ENCODE peak calls at places on chromosomes 4 and X, in six cellular contexts. M is neuronal stem cell; R is CD8-positive, alpha-beta T cell; D is Peyer's patch; T is spleen; B is K562. K is an unnamed sample.

GRCh38 chr4:182628000-182628399 is 289.2 kb downstream of the DCTD start:
- DNase-seq in D (no peak), B (no peak), M (no peak), T (no peak), R (no peak), K (no peak)

GRCh38 chrX:72081605-72082320 is 50.0 kb downstream of the RTL5 start:
- DNase-seq in M (no peak), B (no peak), T (no peak), D (no peak), R (no peak), K (no peak)

GRCh38 chr4:4317496-4318232 is 27.6 kb downstream of the ZBTB49 start:
- DNase-seq in T (no peak), D (no peak), B (no peak), M (no peak), R (no peak), K (no peak)

GRCh38 chrX:20530319-20530979 is 263.7 kb upstream of the RPS6KA3 start:
- DNase-seq in T (no peak), M (peak; percentile 48), B (peak; percentile 33), R (peak; percentile 37), D (peak; percentile 44), K (no peak)

GRCh38 chrX:70168238-70169188 is 8.8 kb upstream of the DGAT2L6 start:
- DNase-seq in B (peak; percentile 48), R (no peak), T (no peak), D (no peak), M (no peak), K (no peak)

GRCh38 chrX:140764401-140764919 is 54.9 kb downstream of the LINC00632 start:
- DNase-seq in B (no peak), D (no peak), M (no peak), R (no peak), T (no peak), K (peak; percentile 84)

GRCh38 chrX:71634366-71634765 is 16.1 kb upstream of the CXCR3 start:
- DNase-seq in M (no peak), D (no peak), B (no peak), T (no peak), R (no peak), K (no peak)

GRCh38 chr4:184782731-184783472 is 42.9 kb downstream of the ACSL1 start:
- DNase-seq in R (no peak), B (no peak), D (no peak), T (peak; percentile 79), M (no peak), K (no peak)

GRCh38 chr4:97548943-97549583 is 594.2 kb downstream of the STPG2 start:
- DNase-seq in T (no peak), R (no peak), M (no peak), D (no peak), B (no peak), K (no peak)

GRCh38 chr4:156335721-156336120 is 382.1 kb upstream of the CTSO start:
- DNase-seq in R (no peak), M (no peak), B (no peak), T (no peak), D (no peak), K (no peak)

GRCh38 chr4:101707596-101707995 is 82.9 kb upstream of the BANK1 start:
- DNase-seq in R (no peak), T (no peak), D (no peak), B (no peak), M (no peak), K (no peak)

GRCh38 chr4:159723341-159724048 is 620.6 kb downstream of the RAPGEF2 start:
- DNase-seq in D (no peak), B (no peak), T (peak; percentile 67), M (no peak), R (no peak), K (no peak)

GRCh38 chr4:32117696-32118095 is 1397.5 kb downstream of the PCDH7 start:
- DNase-seq in B (no peak), M (no peak), R (no peak), D (no peak), T (no peak), K (no peak)

GRCh38 chr4:182449186-182449880 is 206.1 kb downstream of the TENM3 start:
- DNase-seq in D (no peak), R (no peak), T (no peak), B (peak; percentile 5), M (no peak), K (no peak)

GRCh38 chrX:109270580-109271484 is 211.1 kb downstream of the GUCY2F start:
- DNase-seq in T (no peak), M (no peak), B (no peak), D (no peak), R (no peak), K (no peak)

GRCh38 chrX:73839152-73839551 is 276.2 kb downstream of the CHIC1 start:
- DNase-seq in B (no peak), D (no peak), M (no peak), T (no peak), R (no peak), K (no peak)

GRCh38 chr4:6781113-6781512 is 1.4 kb upstream of the KIAA0232 start:
- DNase-seq in T (no peak), B (no peak), M (no peak), R (no peak), D (no peak), K (no peak)

GRCh38 chrX:113512700-113513395 is 672.2 kb upstream of the AMOT start:
- DNase-seq in T (no peak), B (no peak), M (no peak), D (no peak), R (no peak), K (no peak)

GRCh38 chr4:146916479-146917076 is 29.1 kb downstream of the TTC29 start:
- DNase-seq in B (peak; percentile 19), D (no peak), M (peak; percentile 20), R (no peak), T (no peak), K (no peak)

GRCh38 chrX:253451-254297 is 27.5 kb upstream of the PLCXD1 start:
- DNase-seq in R (no peak), M (no peak), D (no peak), T (peak; percentile 74), B (no peak), K (no peak)

GRCh38 chr4:156293657-156294297 is 340.1 kb upstream of the CTSO start:
- DNase-seq in T (no peak), R (no peak), B (no peak), M (no peak), D (no peak), K (no peak)

GRCh38 chrX:147803948-147804347 is 107.8 kb upstream of the FMR1 start:
- DNase-seq in T (no peak), R (no peak), M (peak; percentile 3), D (no peak), B (no peak), K (no peak)

GRCh38 chrX:75273483-75273882 is 402 bp upstream of the UPRT start:
- DNase-seq in D (no peak), R (no peak), T (no peak), B (peak; percentile 17), M (no peak), K (no peak)

GRCh38 chr4:22463179-22463578 is 52.7 kb downstream of the ADGRA3 start:
- DNase-seq in M (no peak), R (no peak), B (no peak), D (no peak), T (no peak), K (no peak)

GRCh38 chr4:73599182-73599581 is 21.1 kb downstream of the RASSF6 start:
- DNase-seq in M (no peak), B (peak; percentile 30), D (no peak), T (no peak), R (no peak), K (no peak)

DNA sequence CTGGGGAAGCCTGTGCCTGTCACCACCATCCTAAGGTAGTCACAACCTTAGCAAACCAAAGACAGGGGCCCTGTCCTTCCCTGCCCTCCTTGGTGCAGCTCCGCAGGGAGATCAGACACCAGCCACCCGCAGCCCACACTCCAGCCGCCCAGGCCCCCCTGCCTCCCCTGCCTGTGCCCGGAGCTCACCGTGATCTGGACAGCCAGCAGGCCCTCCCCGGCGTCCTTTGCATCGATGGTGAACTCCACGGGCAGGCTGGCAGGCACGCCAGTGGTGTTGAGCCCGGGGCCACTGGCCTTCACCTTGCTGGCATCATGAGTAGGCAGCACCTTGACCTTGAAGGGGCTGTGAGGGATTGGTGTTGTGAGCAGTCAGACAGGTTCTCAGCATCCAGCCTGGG is 16.4 kb downstream of the FLNA start:
- DNase-seq in D (no peak), R (no peak), B (no peak), M (no peak), T (no peak), K (no peak)
- H3K4me1 ChIP-seq in D (no peaks in the 10 kb centered on the region), R (peaks cover 80% of the 10 kb centered on the region), B (no peaks in the 10 kb centered on the region), M (no peaks in the 10 kb centered on the region), T (no peaks in the 10 kb centered on the region), K (no peaks in the 10 kb centered on the region)

GRCh38 chr4:123433573-123433972 is 37.0 kb downstream of the SPRY1 start:
- DNase-seq in R (no peak), D (no peak), B (no peak), T (no peak), M (no peak), K (no peak)

GRCh38 chr4:123438031-123438430 is 41.4 kb downstream of the SPRY1 start:
- DNase-seq in B (no peak), T (no peak), R (no peak), D (no peak), M (no peak), K (no peak)

GRCh38 chr4:123430031-123430430 is 33.4 kb downstream of the SPRY1 start:
- DNase-seq in R (no peak), D (no peak), T (no peak), B (peak; percentile 45), M (no peak), K (no peak)

GRCh38 chr4:123435246-123436113 is 38.9 kb downstream of the SPRY1 start:
- DNase-seq in T (no peak), B (no peak), D (no peak), R (no peak), M (no peak), K (no peak)

DNA sequence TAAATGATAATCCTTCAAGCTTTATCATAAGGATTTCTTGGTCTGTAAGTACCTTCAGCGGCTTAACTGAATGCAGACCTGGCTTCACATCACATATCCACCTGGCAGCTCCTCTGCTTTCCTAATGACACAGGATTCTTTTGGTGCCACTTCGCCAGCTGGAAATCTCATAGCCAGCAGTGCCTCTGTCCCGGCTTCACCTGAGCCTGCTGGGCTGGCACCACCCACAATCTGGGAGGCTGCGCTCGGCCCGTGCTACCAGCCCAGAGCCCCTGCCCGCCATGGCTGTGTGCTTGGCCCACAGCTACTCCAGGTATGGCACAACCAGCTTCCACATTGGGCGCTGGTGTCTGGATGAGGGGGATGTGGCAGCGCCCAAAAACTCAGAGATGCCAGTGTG is 37.4 kb downstream of the SPRY1 start:
- DNase-seq in R (no peak), M (no peak), T (no peak), D (no peak), B (no peak), K (no peak)
- H3K27me3 ChIP-seq in R (no peaks in the 10 kb centered on the region), M (no peaks in the 10 kb centered on the region), T (no peaks in the 10 kb centered on the region), D (no peaks in the 10 kb centered on the region), B (no peaks in the 10 kb centered on the region), K (no peaks in the 10 kb centered on the region)

DNA sequence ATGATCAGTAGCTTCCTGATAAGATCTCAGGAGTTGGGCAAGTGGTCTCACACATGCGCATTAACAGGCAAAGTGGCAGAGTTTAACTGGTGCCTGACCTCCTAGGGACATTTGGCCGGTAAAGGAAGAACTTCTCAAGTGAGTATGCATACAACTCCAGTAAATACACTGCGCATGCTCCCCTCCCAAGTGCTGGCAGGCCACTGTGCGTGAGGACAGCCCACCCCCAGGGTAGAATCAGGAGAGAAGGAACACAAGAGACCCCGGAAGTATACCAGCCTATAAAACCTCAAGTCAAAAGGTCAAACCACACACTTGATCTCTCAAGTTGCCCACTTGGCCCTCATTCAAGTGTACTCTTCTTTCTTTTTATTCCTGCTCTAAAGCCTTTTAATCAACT is 225.5 kb upstream of the ANKRD50 start:
- DNase-seq in B (no peak), M (no peak), D (no peak), R (no peak), T (no peak), K (no peak)
- H3K27ac ChIP-seq in B (no peak overlapping the region), M (no peak overlapping the region), D (no peak overlapping the region), R (no peak overlapping the region), T (no peak overlapping the region), K (no peak overlapping the region)

GRCh38 chr4:83708500-83709175 is 172.7 kb downstream of the GPAT3 start:
- DNase-seq in R (no peak), D (no peak), M (peak; percentile 26), B (no peak), T (no peak), K (no peak)
- H3K4me1 ChIP-seq in R (no peaks in the 10 kb centered on the region), D (no peaks in the 10 kb centered on the region), M (peaks cover 4% of the 10 kb centered on the region), B (no peaks in the 10 kb centered on the region), T (no peaks in the 10 kb centered on the region), K (no peaks in the 10 kb centered on the region)

K was measured in aorta.